ENCODE peak calls at places on chromosomes 6 and 20, in five cellular contexts. F, P, L, B and V are unnamed samples.

GRCh38 chr20:64148581-64148980 is 15.7 kb upstream of the MYT1 start:
- DNase-seq in B (no peak), F (no peak), P (no peak), L (no peak), V (no peak)

GRCh38 chr20:63682384-63683139 is 13.9 kb upstream of the TNFRSF6B start:
- DNase-seq in F (peak), L (peak), P (no peak), B (peak), V (no peak)

GRCh38 chr20:31472395-31473330 is 2.3 kb downstream of the DEFB124 start:
- DNase-seq in B (no peak), F (no peak), L (no peak), P (no peak), V (no peak)

GRCh38 chr6:38773338-38773737 is 58.2 kb downstream of the DNAH8 start:
- DNase-seq in F (no peak), L (no peak), B (no peak), P (peak), V (no peak)

GRCh38 chr6:70459235-70459634 is 45.9 kb downstream of the FAM135A start:
- DNase-seq in P (no peak), B (no peak), F (no peak), L (no peak), V (no peak)

GRCh38 chr20:60255866-60256265 is 297.6 kb downstream of the CDH26 start:
- DNase-seq in F (no peak), P (no peak), L (peak), B (no peak), V (no peak)

GRCh38 chr6:134425521-134426316 is 107.8 kb upstream of the SGK1 start:
- DNase-seq in F (no peak), L (peak), P (no peak), B (no peak), V (no peak)

GRCh38 chr6:6654599-6655575 is 66.4 kb downstream of the LY86 start:
- DNase-seq in P (no peak), F (peak), L (no peak), B (no peak), V (no peak)

GRCh38 chr20:32674362-32674789 is 635 bp upstream of the C20orf203 start:
- DNase-seq in F (no peak), P (peak), L (peak), B (no peak), V (no peak)

GRCh38 chr6:137210903-137211302 is 8.3 kb downstream of the IFNGR1 start:
- DNase-seq in P (no peak), F (no peak), B (no peak), L (peak), V (no peak)

GRCh38 chr6:106411034-106411433 is 50.5 kb downstream of the CRYBG1 start:
- DNase-seq in B (no peak), F (no peak), P (no peak), L (no peak), V (no peak)

GRCh38 chr20:36355469-36356171 is 49.5 kb downstream of the DLGAP4 start:
- DNase-seq in F (no peak), L (no peak), B (no peak), P (no peak), V (no peak)

GRCh38 chr20:62778058-62778457 is 18.2 kb upstream of the MRGBP start:
- DNase-seq in F (no peak), L (no peak), P (no peak), B (no peak), V (no peak)

GRCh38 chr6:34771727-34772126 is 14.4 kb downstream of the SNRPC start:
- DNase-seq in F (no peak), B (peak), P (no peak), L (peak), V (no peak)

GRCh38 chr20:23725102-23725501 is 25.6 kb downstream of the CST1 start:
- DNase-seq in F (no peak), L (no peak), B (no peak), P (no peak), V (no peak)

GRCh38 chr6:131060311-131060710 is 2.7 kb downstream of the EPB41L2 start:
- DNase-seq in B (no peak), F (no peak), L (peak), P (no peak), V (peak)

GRCh38 chr6:118333772-118334171 is 214.3 kb upstream of the PLN start:
- DNase-seq in L (no peak), B (no peak), P (no peak), F (no peak), V (no peak)

GRCh38 chr20:29742699-29743100 is 1514.8 kb upstream of the DEFB115 start:
- DNase-seq in B (no peak), L (no peak), P (peak), F (no peak), V (no peak)

GRCh38 chr6:101640131-101640530 is 246.6 kb downstream of the GRIK2 start:
- DNase-seq in P (no peak), F (no peak), B (no peak), L (peak), V (no peak)

GRCh38 chr20:26208296-26209091 is 511.8 kb upstream of the ZNF337 start:
- DNase-seq in L (no peak), F (no peak), P (peak), B (no peak), V (peak)

GRCh38 chr6:71727632-71728294 is 158.6 kb upstream of the RIMS1 start:
- DNase-seq in L (no peak), F (no peak), P (no peak), B (no peak), V (no peak)

GRCh38 chr6:140980265-140980887 is 1152.3 kb upstream of the GJE1 start:
- DNase-seq in F (no peak), L (peak), B (no peak), P (no peak), V (no peak)

GRCh38 chr6:148997863-148998262 is 251.0 kb downstream of the UST start:
- DNase-seq in B (no peak), F (no peak), P (no peak), L (peak), V (no peak)

GRCh38 chr20:18001131-18001921 is 32.5 kb downstream of the MGME1 start:
- DNase-seq in P (peak), F (peak), L (peak), B (no peak), V (no peak)

GRCh38 chr6:40165036-40165709 is 230.9 kb upstream of the MOCS1 start:
- DNase-seq in B (no peak), F (no peak), L (no peak), P (no peak), V (no peak)

GRCh38 chr6:169779092-169779815 is 27.8 kb downstream of the ERMARD start:
- DNase-seq in P (no peak), B (no peak), L (no peak), F (no peak), V (no peak)

GRCh38 chr6:163170294-163170883 is 244.1 kb upstream of the QKI start:
- DNase-seq in L (no peak), B (no peak), P (peak), F (no peak), V (no peak)

GRCh38 chr20:8454137-8454712 is 322.2 kb downstream of the PLCB1 start:
- DNase-seq in F (no peak), P (peak), B (peak), L (peak), V (no peak)

GRCh38 chr6:145087034-145087433 is 648.3 kb downstream of the EPM2A start:
- DNase-seq in P (no peak), B (no peak), F (no peak), L (peak), V (no peak)

GRCh38 chr6:47655719-47656595 is 42.4 kb upstream of the ADGRF4 start:
- DNase-seq in B (no peak), L (peak), P (peak), F (no peak), V (no peak)

GRCh38 chr6:139757766-139758655 is 383.6 kb upstream of the CITED2 start:
- DNase-seq in B (no peak), L (peak), F (peak), P (no peak), V (no peak)

GRCh38 chr20:50267041-50267865 is 76.6 kb downstream of the CEBPB start:
- DNase-seq in F (peak), B (no peak), L (no peak), P (peak), V (no peak)

GRCh38 chr6:168032383-168032760 is 34.9 kb downstream of the KIF25 start:
- DNase-seq in F (no peak), P (no peak), B (peak), L (peak), V (no peak)

GRCh38 chr6:46323312-46323965 is 152.7 kb upstream of the ENPP5 start:
- DNase-seq in B (no peak), F (peak), L (peak), P (no peak), V (no peak)

GRCh38 chr6:140434761-140435160 is 1060.3 kb upstream of the CITED2 start:
- DNase-seq in F (no peak), L (no peak), B (no peak), P (no peak), V (no peak)

GRCh38 chr6:64255000-64255399 is 619.4 kb downstream of the PHF3 start:
- DNase-seq in L (no peak), F (no peak), B (no peak), P (no peak), V (peak)

GRCh38 chr6:64254558-64254957 is 619.0 kb downstream of the PHF3 start:
- DNase-seq in L (no peak), P (no peak), F (no peak), B (no peak), V (no peak)

GRCh38 chr6:64249129-64249528 is 613.5 kb downstream of the PHF3 start:
- DNase-seq in F (no peak), L (peak), B (no peak), P (no peak), V (no peak)

GRCh38 chr6:64250126-64250525 is 614.5 kb downstream of the PHF3 start:
- DNase-seq in B (peak), F (no peak), P (no peak), L (peak), V (no peak)

GRCh38 chr6:64252256-64252655 is 616.7 kb downstream of the PHF3 start:
- DNase-seq in F (no peak), B (no peak), P (no peak), L (no peak), V (no peak)
- H3K4me3 ChIP-seq in F (no peak), B (no peak), P (no peak), L (no peak), V (no peak)

GRCh38 chr20:40690836-40691565 is 2.0 kb upstream of the MAFB start:
- DNase-seq in L (no peak), B (no peak), F (no peak), P (peak), V (no peak)
- TF ChIP-seq CTCF in L (no peak), B (no peak), F (no peak), P (no peak), V (no peak)

DNA sequence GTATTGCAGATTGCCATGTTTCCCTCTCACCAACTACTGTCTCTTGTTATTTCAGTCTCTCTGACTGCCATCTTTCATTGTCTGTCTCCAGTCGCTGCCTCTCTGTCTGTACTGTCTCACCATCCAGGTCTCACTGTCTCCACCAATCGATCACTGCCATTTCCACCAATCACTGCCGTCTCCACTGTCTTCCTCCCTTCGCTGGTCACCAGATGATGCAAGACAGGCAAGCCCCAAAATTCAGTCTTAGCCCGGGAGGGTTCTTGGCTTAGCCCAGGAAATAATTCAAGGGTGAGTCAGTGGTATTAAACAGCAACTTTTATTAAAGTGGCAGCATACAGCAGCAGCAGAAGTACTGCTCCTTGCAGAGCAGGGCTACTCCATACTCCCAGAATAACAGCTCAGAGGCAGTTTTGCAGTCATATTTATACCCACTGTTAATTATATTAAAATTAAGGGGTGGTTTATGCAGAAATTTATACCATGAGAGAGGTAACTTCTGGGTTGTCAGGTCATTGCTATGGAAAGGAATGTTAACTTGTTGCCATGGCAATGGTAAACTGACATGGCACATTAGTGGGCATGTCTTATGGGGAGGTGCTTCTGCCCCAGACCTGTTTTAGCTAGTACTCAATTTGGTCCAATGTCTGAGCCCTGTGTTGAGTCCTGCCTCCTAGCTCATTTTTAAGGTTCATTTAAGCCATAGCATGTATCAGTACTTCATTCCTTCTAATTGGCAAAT is 23.0 kb upstream of the ECHDC1 start:
- DNase-seq in B (peak), P (peak), L (peak), F (peak), V (no peak)
- H3K4me3 ChIP-seq in B (no peak), P (no peak), L (no peak), F (no peak), V (no peak)

GRCh38 chr6:125787791-125788190 is 3.0 kb upstream of the NCOA7 start:
- DNase-seq in P (no peak), L (peak), B (no peak), F (no peak), V (no peak)
- TF ChIP-seq CTCF in P (peak), L (peak), B (peak), F (no peak), V (peak)

GRCh38 chr6:33412140-33413009 is 1.6 kb downstream of the PHF1 start:
- DNase-seq in L (no peak), F (no peak), P (no peak), B (no peak), V (no peak)

GRCh38 chr6:33410050-33410710 is 634 bp upstream of the PHF1 start:
- DNase-seq in L (peak), P (peak), F (peak), B (peak), V (peak)

GRCh38 chr6:33410711-33411631 is at the start of gene PHF1:
- DNase-seq in F (peak), P (no peak), L (no peak), B (peak), V (no peak)

GRCh38 chr6:33413200-33413599 is 2.4 kb downstream of the PHF1 start:
- DNase-seq in B (no peak), F (no peak), P (no peak), L (no peak), V (no peak)

DNA sequence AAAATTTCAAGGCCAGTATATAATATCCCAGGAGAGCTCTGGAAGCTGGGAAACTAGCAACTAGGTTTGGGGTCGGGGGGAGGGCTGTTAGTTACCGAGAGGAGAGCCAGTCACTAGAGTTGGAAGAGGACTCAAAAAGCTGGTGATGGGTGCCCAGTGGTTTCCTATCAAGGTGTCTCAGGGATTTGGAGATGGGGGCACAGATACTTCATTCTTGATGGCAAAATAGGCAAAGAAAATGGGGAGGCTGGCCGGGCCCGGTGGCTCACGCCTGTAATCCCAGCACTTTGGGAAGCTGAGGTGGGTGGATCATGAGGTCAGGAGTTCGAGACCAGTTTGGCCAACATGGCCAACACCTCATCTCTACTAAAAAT is 805 bp downstream of the PHF1 start:
- DNase-seq in P (no peak), L (no peak), B (no peak), F (no peak), V (no peak)
- H3K4me3 ChIP-seq in P (peak), L (peak), B (peak), F (peak), V (peak)

GRCh38 chr6:159633196-159633595 is 59.8 kb downstream of the SOD2 start:
- DNase-seq in L (no peak), F (no peak), P (peak), B (no peak), V (no peak)
- TF ChIP-seq CTCF in L (peak), F (peak), P (peak), B (peak), V (peak)

DNA sequence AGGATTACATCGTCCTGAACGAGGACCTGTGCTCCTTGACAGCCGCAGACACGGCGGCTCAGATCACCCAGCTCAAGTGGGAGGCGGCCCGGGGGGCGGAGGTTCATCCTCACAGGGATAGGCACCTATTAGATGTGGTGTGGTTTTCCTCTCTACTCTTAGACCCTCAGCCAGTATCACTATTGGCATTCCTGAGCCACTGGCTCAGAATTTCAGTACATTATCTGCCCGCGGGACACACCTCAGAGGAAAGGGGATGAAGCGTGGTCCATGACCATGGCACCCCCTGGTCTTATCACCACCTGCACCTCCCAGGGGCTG is 34.6 kb upstream of the HLA-G start:
- DNase-seq in P (no peak), L (no peak), B (no peak), F (no peak), V (no peak)
- H3K4me3 ChIP-seq in P (no peak), L (no peak), B (no peak), F (peak), V (peak)

DNA sequence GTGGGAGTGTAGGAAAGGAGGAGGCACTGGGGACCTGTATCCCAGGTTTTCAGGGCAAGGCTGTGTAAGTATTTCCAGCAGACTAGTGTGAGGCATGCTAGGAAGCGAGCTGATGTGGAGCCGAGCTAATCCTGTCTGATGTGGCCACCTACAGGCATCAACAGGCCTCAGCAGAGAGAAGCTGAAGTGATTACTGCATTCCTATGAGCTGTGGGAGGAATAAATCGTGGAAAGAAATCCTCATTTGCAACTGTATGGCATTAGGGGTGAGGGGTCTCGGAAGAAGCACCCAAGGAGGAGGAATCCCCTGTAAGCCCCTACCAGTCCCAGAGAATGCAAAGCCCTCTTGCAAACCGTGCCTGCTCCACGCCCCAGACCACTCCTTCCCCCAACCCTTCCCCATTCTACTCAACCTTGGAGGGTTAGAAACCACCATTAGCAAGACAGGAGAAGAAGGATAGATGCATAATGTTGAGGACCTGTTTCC is 41.6 kb downstream of the C6orf15 start:
- DNase-seq in F (no peak), L (peak), B (peak), P (peak), V (no peak)
- TF ChIP-seq CTCF in F (no peak), L (peak), B (peak), P (peak), V (peak)